ENCODE peak calls at places on chromosomes 5 and 9, in six cellular contexts. W, Q, R, P, O and J are unnamed samples.

GRCh38 chr5:59124983-59125960 is 542.4 kb downstream of the RAB3C start:
- DNase-seq in P (no peak), O (peak; percentile 11), W (no peak), R (no peak), Q (peak; percentile 57), J (no peak)

GRCh38 chr5:54159153-54159836 is 151.1 kb downstream of the ARL15 start:
- DNase-seq in W (peak; percentile 26), Q (no peak), P (no peak), R (no peak), O (no peak), J (no peak)

GRCh38 chr9:78691531-78691930 is 394.6 kb downstream of the PSAT1 start:
- DNase-seq in R (no peak), Q (no peak), P (no peak), O (no peak), W (no peak), J (no peak)

GRCh38 chr9:120482424-120483186 is 97.4 kb downstream of the CDK5RAP2 start:
- DNase-seq in W (no peak), P (no peak), Q (peak; percentile 47), R (no peak), O (no peak), J (no peak)

GRCh38 chr9:132919609-132920268 is 24.7 kb downstream of the TSC1 start:
- DNase-seq in P (no peak), O (no peak), R (no peak), W (no peak), Q (no peak), J (no peak)

GRCh38 chr5:142653321-142653720 is 32.6 kb downstream of the FGF1 start:
- DNase-seq in R (no peak), P (no peak), W (no peak), Q (no peak), O (no peak), J (no peak)

GRCh38 chr9:71769175-71770165 is 1.2 kb upstream of the CEMIP2 start:
- DNase-seq in O (peak; percentile 62), W (peak; percentile 94), R (peak; percentile 61), P (peak; percentile 89), Q (peak; percentile 97), J (peak; percentile 95)

GRCh38 chr9:72703574-72703973 is 182.2 kb downstream of the TMC1 start:
- DNase-seq in P (no peak), W (no peak), Q (no peak), O (no peak), R (no peak), J (no peak)

GRCh38 chr9:122936883-122937282 is 3.9 kb upstream of the RABGAP1 start:
- DNase-seq in O (no peak), W (no peak), Q (no peak), P (no peak), R (no peak), J (no peak)

GRCh38 chr5:81626524-81626923 is 124.4 kb downstream of the SSBP2 start:
- DNase-seq in P (no peak), R (no peak), W (no peak), O (no peak), Q (no peak), J (no peak)

GRCh38 chr5:163943546-163943945 is 438.1 kb downstream of the MAT2B start:
- DNase-seq in W (no peak), O (no peak), P (no peak), Q (no peak), R (no peak), J (no peak)

GRCh38 chr9:130240410-130241197 is 25.0 kb upstream of the HMCN2 start:
- DNase-seq in P (peak; percentile 59), Q (peak; percentile 85), W (peak; percentile 77), R (no peak), O (peak; percentile 79), J (no peak)

GRCh38 chr5:37375091-37375490 is 4.0 kb upstream of the WDR70 start:
- DNase-seq in P (no peak), R (no peak), W (no peak), O (no peak), Q (no peak), J (no peak)

GRCh38 chr5:7419367-7419766 is 23.4 kb downstream of the ADCY2 start:
- DNase-seq in P (no peak), R (no peak), O (no peak), W (no peak), Q (no peak), J (no peak)

GRCh38 chr9:396397-396796 is 181.7 kb downstream of the DOCK8 start:
- DNase-seq in P (no peak), W (no peak), R (no peak), Q (no peak), O (no peak), J (no peak)

GRCh38 chr9:129240581-129241211 is 62.6 kb upstream of the IER5L start:
- DNase-seq in Q (no peak), P (no peak), R (no peak), O (no peak), W (no peak), J (peak; percentile 51)

GRCh38 chr9:86795861-86796497 is 151.3 kb downstream of the GAS1 start:
- DNase-seq in R (peak; percentile 67), O (no peak), Q (peak; percentile 61), P (no peak), W (peak; percentile 48), J (no peak)

GRCh38 chr5:84436866-84437265 is 52.2 kb upstream of the EDIL3 start:
- DNase-seq in P (no peak), R (no peak), O (no peak), Q (no peak), W (no peak), J (no peak)

GRCh38 chr9:3960661-3961144 is 339.2 kb downstream of the GLIS3 start:
- DNase-seq in P (no peak), W (peak; percentile 61), O (no peak), R (no peak), Q (no peak), J (no peak)

GRCh38 chr9:70389642-70390266 is 24.7 kb downstream of the KLF9 start:
- DNase-seq in Q (peak; percentile 60), O (no peak), R (no peak), P (no peak), W (peak; percentile 26), J (no peak)

GRCh38 chr5:115306011-115306530 is 9.6 kb upstream of the CCDC112 start:
- DNase-seq in P (peak; percentile 61), Q (no peak), W (no peak), R (no peak), O (no peak), J (no peak)

GRCh38 chr5:137342764-137343163 is 156.4 kb downstream of the SPOCK1 start:
- DNase-seq in R (no peak), P (no peak), O (no peak), W (no peak), Q (no peak), J (no peak)

GRCh38 chr5:107592515-107592914 is 78.2 kb downstream of the EFNA5 start:
- DNase-seq in P (no peak), W (peak; percentile 35), Q (no peak), R (no peak), O (no peak), J (no peak)

GRCh38 chr9:70136632-70137031 is 93.0 kb downstream of the MAMDC2 start:
- DNase-seq in R (no peak), O (no peak), P (no peak), W (no peak), Q (no peak), J (no peak)

GRCh38 chr9:5563886-5564285 is 53.6 kb downstream of the PDCD1LG2 start:
- DNase-seq in P (no peak), O (no peak), W (no peak), R (no peak), Q (no peak), J (no peak)

GRCh38 chr5:139473105-139473504 is 2.3 kb downstream of the SMIM33 start:
- DNase-seq in R (no peak), O (no peak), W (peak; percentile 88), P (no peak), Q (peak; percentile 91), J (no peak)

GRCh38 chr9:112031400-112031799 is 134.8 kb downstream of the UGCG start:
- DNase-seq in Q (no peak), O (no peak), W (no peak), R (no peak), P (no peak), J (no peak)
- H3K4me1 ChIP-seq in Q (no peaks in the 10 kb centered on the region), O (peaks cover 53% of the 10 kb centered on the region), W (peaks cover 5% of the 10 kb centered on the region), R (no peaks in the 10 kb centered on the region), P (peaks cover 53% of the 10 kb centered on the region), J (peaks cover 9% of the 10 kb centered on the region)

GRCh38 chr5:172356527-172356926 is 73.0 kb upstream of the UBTD2 start:
- DNase-seq in Q (no peak), P (no peak), W (no peak), R (no peak), O (no peak), J (no peak)
- H3K36me3 ChIP-seq in Q (peaks cover 86% of the 10 kb centered on the region), P (peaks cover 85% of the 10 kb centered on the region), W (no peaks in the 10 kb centered on the region), R (no peaks in the 10 kb centered on the region), O (no peaks in the 10 kb centered on the region), J (no peaks in the 10 kb centered on the region)

GRCh38 chr5:174601937-174602336 is 122.4 kb upstream of the MSX2 start:
- DNase-seq in W (no peak), Q (no peak), O (no peak), R (no peak), P (no peak), J (no peak)
- H3K27ac ChIP-seq in W (no peak overlapping the region), Q (no peak overlapping the region), O (no peak overlapping the region), R (no peak overlapping the region), P (peak overlapping the region; percentile 30), J (no peak overlapping the region)

GRCh38 chr5:175523292-175523691 is 44.9 kb downstream of the SFXN1 start:
- DNase-seq in O (no peak), R (no peak), W (no peak), Q (no peak), P (no peak), J (no peak)

GRCh38 chr5:175520873-175521272 is 42.5 kb downstream of the SFXN1 start:
- DNase-seq in W (no peak), O (no peak), R (no peak), Q (no peak), P (no peak), J (no peak)

GRCh38 chr5:175526691-175527090 is 48.3 kb downstream of the SFXN1 start:
- DNase-seq in P (no peak), O (no peak), Q (no peak), R (no peak), W (no peak), J (no peak)

GRCh38 chr5:175521313-175521833 is 43.0 kb downstream of the SFXN1 start:
- DNase-seq in O (no peak), P (no peak), W (no peak), Q (no peak), R (no peak), J (no peak)

DNA sequence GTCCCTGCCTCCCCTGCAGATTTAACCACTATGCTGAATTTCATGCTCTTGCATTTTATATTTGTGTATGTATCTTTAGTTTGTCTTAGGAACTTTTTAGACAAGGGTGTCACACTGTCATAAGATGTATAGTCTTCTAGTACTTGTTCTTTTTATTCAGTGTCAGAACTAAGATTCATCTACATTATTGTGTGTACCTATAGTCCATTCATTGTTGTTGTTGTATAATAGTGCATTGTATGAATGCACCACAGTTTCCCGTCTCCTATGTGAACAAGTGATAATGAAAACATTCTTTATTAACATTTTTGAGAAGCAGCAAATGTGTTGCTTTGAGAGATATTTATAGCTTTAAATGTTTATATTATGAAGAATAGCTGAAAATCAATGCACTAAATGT is 45.9 kb downstream of the SFXN1 start:
- DNase-seq in O (no peak), Q (no peak), W (no peak), R (no peak), P (no peak), J (no peak)
- H3K4me1 ChIP-seq in O (no peaks in the 10 kb centered on the region), Q (no peaks in the 10 kb centered on the region), W (no peaks in the 10 kb centered on the region), R (no peaks in the 10 kb centered on the region), P (no peaks in the 10 kb centered on the region), J (no peaks in the 10 kb centered on the region)